ENCODE peak calls at places on chromosomes 1 and 21, in four cellular contexts. D is naive thymus-derived CD8-positive, alpha-beta T cell; V is mesenchymal stem cell; P is mesendoderm. H is an unnamed sample.
A peak's percentile ranks its signal among the peaks of the same experiment; 100 is the strongest.

GRCh38 chr1:232162001-232162400 is 467.9 kb downstream of the SIPA1L2 start:
- DNase-seq in D (no peak), V (no peak), P (no peak), H (no peak)

GRCh38 chr1:8376358-8376840 is 58.5 kb downstream of the SLC45A1 start:
- DNase-seq in D (no peak), V (no peak), P (no peak), H (peak; percentile 38)

GRCh38 chr1:234519506-234519905 is 40.5 kb upstream of the TARBP1 start:
- DNase-seq in D (no peak), V (no peak), P (no peak), H (no peak)

GRCh38 chr1:94069649-94070285 is 51.2 kb downstream of the ABCA4 start:
- DNase-seq in D (no peak), V (peak; percentile 74), P (no peak), H (no peak)

GRCh38 chr1:221708076-221708571 is 33.8 kb downstream of the DUSP10 start:
- DNase-seq in D (peak; percentile 38), V (peak; percentile 99), P (no peak), H (no peak)

GRCh38 chr1:40690919-40691537 is 476 bp upstream of the NFYC start:
- DNase-seq in D (no peak), V (no peak), P (no peak), H (no peak)

GRCh38 chr1:157090196-157090647 is 9.4 kb downstream of the ETV3L start:
- DNase-seq in D (peak; percentile 86), V (peak; percentile 84), P (peak; percentile 88), H (peak; percentile 98)

GRCh38 chr1:236522937-236523703 is 662 bp upstream of the LGALS8 start:
- DNase-seq in D (no peak), V (peak; percentile 26), P (no peak), H (peak; percentile 73)

GRCh38 chr1:9691108-9691445 is 39.5 kb downstream of the PIK3CD start:
- DNase-seq in D (peak; percentile 39), V (peak; percentile 34), P (no peak), H (no peak)

GRCh38 chr21:44898851-44899767 is 21.6 kb downstream of the ITGB2 start:
- DNase-seq in D (no peak), V (no peak), P (no peak), H (no peak)

GRCh38 chr21:42590431-42591131 is 62.8 kb upstream of the PDE9A start:
- DNase-seq in D (peak; percentile 13), V (no peak), P (peak; percentile 10), H (peak; percentile 42)

GRCh38 chr1:21878009-21878809 is 58.9 kb downstream of the HSPG2 start:
- DNase-seq in D (no peak), V (no peak), P (no peak), H (no peak)

GRCh38 chr1:91730781-91731732 is 154.9 kb downstream of the TGFBR3 start:
- DNase-seq in D (no peak), V (peak; percentile 51), P (no peak), H (no peak)

GRCh38 chr1:144101397-144102050 is 129.7 kb upstream of the FAM72C start:
- DNase-seq in D (no peak), V (no peak), P (no peak), H (no peak)

GRCh38 chr1:9349331-9349851 is 56.7 kb downstream of the SPSB1 start:
- DNase-seq in D (no peak), V (peak; percentile 94), P (no peak), H (no peak)

GRCh38 chr1:182163821-182164223 is 102.3 kb upstream of the ZNF648 start:
- DNase-seq in D (no peak), V (no peak), P (no peak), H (no peak)

GRCh38 chr1:212638419-212639151 is 30.0 kb downstream of the ATF3 start:
- DNase-seq in D (no peak), V (peak; percentile 67), P (no peak), H (no peak)

GRCh38 chr1:24289937-24290595 is 29.1 kb upstream of the GRHL3 start:
- DNase-seq in D (no peak), V (peak; percentile 82), P (no peak), H (no peak)

GRCh38 chr1:955439-955838 is 3.6 kb downstream of the NOC2L start:
- DNase-seq in D (no peak), V (no peak), P (no peak), H (no peak)

GRCh38 chr1:70864302-70864701 is 183.3 kb downstream of the PTGER3 start:
- DNase-seq in D (no peak), V (peak; percentile 12), P (no peak), H (no peak)

GRCh38 chr1:162235261-162235780 is 141.3 kb downstream of the SPATA46 start:
- DNase-seq in D (no peak), V (no peak), P (no peak), H (no peak)

GRCh38 chr1:9234223-9235122 is at the start of gene H6PD:
- DNase-seq in D (peak; percentile 84), V (peak; percentile 86), P (peak; percentile 81), H (peak; percentile 93)

GRCh38 chr1:64095832-64096231 is 107.6 kb upstream of the UBE2U start:
- DNase-seq in D (no peak), V (no peak), P (no peak), H (no peak)

GRCh38 chr1:200314085-200314750 is 95.6 kb downstream of the ZNF281 start:
- DNase-seq in D (no peak), V (peak; percentile 46), P (no peak), H (peak; percentile 47)